ENCODE peak calls at places on chromosomes 2 and 18, in six cellular contexts. D is WTC11, O is A549, I is H1, N is K562, M is HepG2. Z is an unnamed sample.
A peak's percentile ranks its signal among the peaks of the same experiment; 100 is the strongest.

GRCh38 chr2:222861411-222862067 is 703 bp downstream of the ACSL3 start:
- DNase-seq in D (peak; percentile 18), O (no peak), I (no peak), N (peak; percentile 39), M (no peak), Z (peak; percentile 61)

GRCh38 chr2:95329891-95330822 is 33.0 kb downstream of the KCNIP3 start:
- DNase-seq in D (no peak), O (no peak), I (no peak), N (no peak), M (no peak), Z (no peak)

GRCh38 chr18:36217348-36217747 is 30.1 kb downstream of the MOCOS start:
- DNase-seq in D (no peak), O (no peak), I (no peak), N (no peak), M (peak; percentile 57), Z (no peak)

GRCh38 chr2:144936442-144936841 is 416.5 kb upstream of the ZEB2 start:
- DNase-seq in D (no peak), O (no peak), I (no peak), N (no peak), M (no peak), Z (no peak)

GRCh38 chr2:98910349-98911125 is 25.5 kb downstream of the CRACDL start:
- DNase-seq in D (no peak), O (no peak), I (peak; percentile 35), N (no peak), M (no peak), Z (no peak)

GRCh38 chr18:68299906-68300305 is 415.0 kb downstream of the TMX3 start:
- DNase-seq in D (no peak), O (no peak), I (no peak), N (no peak), M (no peak), Z (no peak)

GRCh38 chr2:42788-43187 is 3.5 kb downstream of the FAM110C start:
- DNase-seq in D (no peak), O (no peak), I (no peak), N (no peak), M (no peak), Z (no peak)

GRCh38 chr2:148616696-148617095 is 27.9 kb upstream of the EPC2 start:
- DNase-seq in D (no peak), O (no peak), I (no peak), N (no peak), M (no peak), Z (no peak)

GRCh38 chr2:196445991-196446390 is 193.5 kb upstream of the CCDC150 start:
- DNase-seq in D (no peak), O (no peak), I (no peak), N (no peak), M (no peak), Z (no peak)

GRCh38 chr2:52414596-52414995 is 1353.0 kb upstream of the CHAC2 start:
- DNase-seq in D (no peak), O (no peak), I (no peak), N (no peak), M (no peak), Z (no peak)

GRCh38 chr2:217937446-217937845 is 65.3 kb downstream of the TNS1 start:
- DNase-seq in D (no peak), O (no peak), I (no peak), N (no peak), M (no peak), Z (peak; percentile 42)

GRCh38 chr2:237075749-237076599 is 9.7 kb upstream of the COPS8 start:
- DNase-seq in D (no peak), O (no peak), I (no peak), N (no peak), M (peak; percentile 98), Z (no peak)

GRCh38 chr2:31923662-31924061 is 87.1 kb downstream of the MEMO1 start:
- DNase-seq in D (no peak), O (no peak), I (no peak), N (no peak), M (no peak), Z (no peak)

GRCh38 chr2:133247613-133248012 is 320.6 kb downstream of the NCKAP5 start:
- DNase-seq in D (no peak), O (no peak), I (no peak), N (no peak), M (no peak), Z (peak; percentile 39)

GRCh38 chr2:204529795-204530463 is 15.3 kb upstream of the PARD3B start:
- DNase-seq in D (no peak), O (no peak), I (no peak), N (no peak), M (no peak), Z (no peak)

GRCh38 chr2:71672640-71673401 is 219.5 kb downstream of the DYSF start:
- DNase-seq in D (no peak), O (no peak), I (peak; percentile 41), N (no peak), M (no peak), Z (no peak)

GRCh38 chr2:9897796-9898195 is 53.7 kb upstream of the GRHL1 start:
- DNase-seq in D (no peak), O (no peak), I (no peak), N (no peak), M (no peak), Z (no peak)

GRCh38 chr18:77155031-77155430 is 22.4 kb upstream of the MBP start:
- DNase-seq in D (no peak), O (no peak), I (no peak), N (no peak), M (no peak), Z (no peak)

GRCh38 chr18:77157312-77157711 is 24.7 kb upstream of the MBP start:
- DNase-seq in D (no peak), O (no peak), I (no peak), N (no peak), M (no peak), Z (no peak)

GRCh38 chr18:77148289-77148688 is 15.7 kb upstream of the MBP start:
- DNase-seq in D (no peak), O (no peak), I (no peak), N (no peak), M (no peak), Z (no peak)

GRCh38 chr18:77147418-77147852 is 14.9 kb upstream of the MBP start:
- DNase-seq in D (no peak), O (no peak), I (no peak), N (no peak), M (no peak), Z (peak; percentile 44)

DNA sequence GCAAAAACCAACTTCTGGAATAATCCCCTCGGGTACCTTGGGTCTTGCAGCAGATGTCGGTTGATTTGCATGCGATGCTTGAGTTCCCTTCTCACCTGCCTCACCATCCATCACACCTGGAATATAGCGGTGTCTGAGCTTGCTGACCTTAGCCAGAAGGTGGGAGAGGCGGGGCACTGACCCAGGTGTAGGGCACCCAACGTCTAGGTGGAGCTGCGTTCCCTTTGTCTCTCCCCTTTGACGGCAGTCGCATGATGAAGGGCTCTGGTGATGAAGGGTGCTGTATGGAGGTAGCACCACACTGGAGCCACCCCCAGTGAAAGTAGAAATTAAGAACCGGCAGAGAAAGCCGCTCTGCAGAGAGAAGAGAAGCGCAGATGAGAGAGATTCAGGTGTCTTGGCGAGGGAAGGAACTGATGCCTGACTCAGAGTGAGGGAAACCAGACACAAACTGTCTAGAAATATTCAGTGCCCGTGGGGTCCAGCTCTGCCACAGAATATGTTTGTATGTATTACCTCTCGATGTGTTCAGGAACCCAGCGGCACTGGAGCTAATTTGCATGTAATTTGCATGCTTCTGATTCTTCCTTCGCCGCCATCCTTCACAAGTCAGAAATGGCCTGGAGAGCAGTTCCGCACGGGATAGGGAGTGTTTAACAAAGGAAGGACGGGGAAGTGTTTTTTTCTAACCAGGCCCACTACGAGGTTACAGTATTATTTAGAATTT is 19.4 kb upstream of the MBP start:
- DNase-seq in D (no peak), O (no peak), I (no peak), N (no peak), M (no peak), Z (no peak)
- TF ChIP-seq JUN in D (no peak), O (no peak), I (no peak), N (no peak), M (no peak), Z (no peak)

DNA sequence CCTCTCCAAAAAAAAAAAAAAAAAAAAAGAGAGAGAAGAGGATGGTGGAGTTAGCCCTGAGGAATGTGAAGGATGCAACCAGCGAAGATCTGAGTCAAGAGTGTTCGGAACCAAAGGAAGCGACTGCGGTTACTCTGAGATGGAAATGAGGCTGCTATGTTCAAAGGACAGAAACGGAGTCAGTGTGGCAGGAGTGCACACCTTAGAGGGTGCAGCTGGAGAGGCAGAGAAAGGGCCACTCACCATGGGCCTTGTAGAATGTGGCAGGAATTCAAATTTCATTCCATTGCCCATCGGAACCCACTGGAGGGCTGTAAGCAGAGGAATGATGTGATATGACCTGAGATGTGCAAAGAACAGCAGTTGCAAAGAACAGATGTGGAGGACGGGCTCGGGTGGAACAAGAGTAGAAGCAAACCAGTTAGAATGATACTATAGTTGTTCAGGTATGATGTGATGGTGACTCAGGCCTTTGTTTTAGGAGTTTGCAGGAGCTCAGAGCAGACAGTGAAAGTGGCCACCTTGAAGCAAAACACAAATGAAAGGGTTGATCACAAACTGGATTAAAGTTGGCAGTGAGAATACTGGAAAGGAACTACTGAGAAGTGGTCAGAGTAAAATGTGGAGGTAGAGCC is 22.6 kb downstream of the ITGA6 start:
- DNase-seq in D (no peak), O (no peak), I (no peak), N (no peak), M (no peak), Z (no peak)
- TF ChIP-seq JUN in D (no peak), O (no peak), I (no peak), N (no peak), M (no peak), Z (no peak)

GRCh38 chr2:229701716-229702115 is 12.6 kb downstream of the DNER start:
- DNase-seq in D (no peak), O (no peak), I (no peak), N (no peak), M (no peak), Z (no peak)
- TF ChIP-seq JUN in D (no peak), O (no peak), I (no peak), N (no peak), M (no peak), Z (no peak)

GRCh38 chr2:234307322-234307961 is 189.4 kb downstream of the ARL4C start:
- DNase-seq in D (no peak), O (no peak), I (no peak), N (no peak), M (no peak), Z (no peak)

GRCh38 chr2:234309431-234309830 is 187.4 kb downstream of the ARL4C start:
- DNase-seq in D (no peak), O (no peak), I (no peak), N (no peak), M (no peak), Z (no peak)

GRCh38 chr2:234310166-234310565 is 186.7 kb downstream of the ARL4C start:
- DNase-seq in D (no peak), O (no peak), I (no peak), N (no peak), M (no peak), Z (no peak)

GRCh38 chr2:234308073-234308813 is 188.6 kb downstream of the ARL4C start:
- DNase-seq in D (no peak), O (peak; percentile 86), I (no peak), N (no peak), M (no peak), Z (no peak)

GRCh38 chr2:234308814-234309195 is 188.1 kb downstream of the ARL4C start:
- DNase-seq in D (no peak), O (peak; percentile 96), I (no peak), N (no peak), M (no peak), Z (peak; percentile 11)
- TF ChIP-seq JUN in D (no peak), O (peak; percentile 82), I (no peak), N (no peak), M (no peak), Z (no peak)